ENCODE peak calls at places on chromosomes 4 and X, in ten cellular contexts. O is HCT116, X is endothelial cell of umbilical vein, V is kidney, R is IMR-90, N is K562, I is keratinocyte, D is DND-41, K is NT2/D1, W is PC-3. H is an unnamed sample.

GRCh38 chr4:10123227-10124101 is 6.9 kb upstream of the WDR1 start:
- DNase-seq in D (peak; percentile 81), W (no peak), V (no peak), N (no peak), O (no peak), R (peak; percentile 22), X (peak; percentile 94), I (no peak), K (no peak), H (peak; percentile 25)

GRCh38 chrX:81120936-81121351 is 80.8 kb downstream of the HMGN5 start:
- DNase-seq in K (peak; percentile 33), N (peak; percentile 15), D (no peak), V (no peak), R (peak; percentile 48), O (no peak), W (peak; percentile 62), I (no peak), X (peak; percentile 64), H (peak; percentile 80)

GRCh38 chrX:115949900-115950822 is 220.4 kb upstream of the AGTR2 start:
- DNase-seq in W (peak; percentile 35), O (no peak), V (peak; percentile 74), R (no peak), X (no peak), D (no peak), I (no peak), K (no peak), N (no peak), H (no peak)

GRCh38 chr4:2558301-2558700 is 21.9 kb downstream of the FAM193A start:
- DNase-seq in N (no peak), R (no peak), K (no peak), D (no peak), X (no peak), I (no peak), O (no peak), W (no peak), V (no peak), H (no peak)

GRCh38 chr4:78747328-78747946 is 28.7 kb upstream of the BMP2K start:
- DNase-seq in O (no peak), W (no peak), R (peak; percentile 92), X (peak; percentile 65), N (no peak), I (no peak), D (no peak), K (no peak), V (no peak), H (peak; percentile 74)

GRCh38 chr4:145827885-145828284 is 110.7 kb downstream of the ZNF827 start:
- DNase-seq in I (no peak), X (no peak), K (no peak), D (no peak), N (no peak), R (no peak), V (no peak), O (no peak), W (no peak), H (no peak)

GRCh38 chr4:61795998-61796397 is 595.9 kb downstream of the ADGRL3 start:
- DNase-seq in K (no peak), O (no peak), R (no peak), I (no peak), W (no peak), V (no peak), D (no peak), N (no peak), X (no peak), H (no peak)

GRCh38 chr4:127604949-127605709 is 27.6 kb upstream of the INTU start:
- DNase-seq in D (no peak), R (peak; percentile 48), X (peak; percentile 26), O (peak; percentile 33), I (no peak), V (no peak), W (peak; percentile 51), K (peak; percentile 33), N (peak; percentile 13), H (peak; percentile 89)

GRCh38 chrX:2715066-2715600 is 24.0 kb downstream of the CD99 start:
- DNase-seq in X (no peak), R (no peak), O (no peak), W (no peak), V (no peak), I (no peak), D (peak; percentile 70), N (no peak), K (no peak), H (no peak)

GRCh38 chr4:53929311-53929710 is 135.1 kb downstream of the CHIC2 start:
- DNase-seq in R (peak; percentile 65), N (no peak), W (no peak), X (no peak), D (no peak), O (no peak), I (no peak), V (no peak), K (no peak), H (no peak)

GRCh38 chr4:110587666-110588285 is 35.1 kb downstream of the PITX2 start:
- DNase-seq in N (no peak), O (no peak), I (no peak), V (no peak), D (no peak), K (no peak), W (no peak), X (no peak), R (no peak), H (no peak)

GRCh38 chr4:2303686-2304320 is 41.9 kb upstream of the MXD4 start:
- DNase-seq in I (no peak), N (no peak), K (no peak), D (no peak), W (no peak), V (no peak), R (no peak), O (no peak), X (no peak), H (no peak)

GRCh38 chr4:11429646-11430045 is 952 bp upstream of the HS3ST1 start:
- DNase-seq in N (no peak), R (no peak), X (no peak), O (no peak), D (no peak), K (no peak), W (peak; percentile 28), I (no peak), V (no peak), H (no peak)

GRCh38 chr4:182809417-182810102 is 107.6 kb downstream of the DCTD start:
- DNase-seq in O (peak; percentile 18), I (peak; percentile 15), D (no peak), W (peak; percentile 47), V (no peak), X (no peak), K (no peak), N (no peak), R (no peak), H (no peak)

GRCh38 chr4:105345838-105346237 is 128.0 kb downstream of the PPA2 start:
- DNase-seq in X (no peak), R (no peak), V (no peak), I (no peak), K (no peak), D (no peak), O (no peak), N (no peak), W (peak; percentile 6), H (no peak)

GRCh38 chr4:71050809-71051208 is 57.4 kb downstream of the DCK start:
- DNase-seq in W (peak; percentile 43), K (no peak), D (no peak), N (no peak), V (no peak), O (no peak), X (no peak), R (peak; percentile 28), I (no peak), H (no peak)

GRCh38 chr4:3480528-3481112 is 17.5 kb downstream of the DOK7 start:
- DNase-seq in K (peak; percentile 85), R (peak; percentile 63), W (peak; percentile 74), N (peak; percentile 90), X (peak; percentile 78), V (peak; percentile 91), D (peak; percentile 72), I (peak; percentile 35), O (peak; percentile 45), H (peak; percentile 81)

GRCh38 chrX:151082077-151082948 is 94.1 kb upstream of the GPR50 start:
- DNase-seq in W (peak; percentile 66), V (peak; percentile 82), R (peak; percentile 22), O (peak; percentile 6), X (peak; percentile 42), I (no peak), N (peak; percentile 73), K (no peak), D (peak; percentile 63), H (peak; percentile 76)

GRCh38 chr4:143363332-143363731 is 26.7 kb downstream of the GAB1 start:
- DNase-seq in K (no peak), I (no peak), O (no peak), R (no peak), X (no peak), N (no peak), V (no peak), W (no peak), D (no peak), H (no peak)
- H3K9ac ChIP-seq in K (no peak overlapping the region), I (no peak overlapping the region), O (no peak overlapping the region), R (no peak overlapping the region), X (no peak overlapping the region), N (no peak overlapping the region), V (no peak overlapping the region), W (no peak overlapping the region), D (no peak overlapping the region), H (no peak overlapping the region)

GRCh38 chrX:103554687-103555417 is 30.5 kb upstream of the TCEAL4 start:
- DNase-seq in X (peak; percentile 67), D (peak; percentile 71), R (peak; percentile 24), N (peak; percentile 13), K (peak; percentile 65), I (no peak), V (no peak), O (no peak), W (no peak), H (peak; percentile 28)
- H3K9ac ChIP-seq in X (peak overlapping the region; percentile 59), D (peak overlapping the region; percentile 63), R (peak overlapping the region; percentile 75), N (peak overlapping the region; percentile 65), K (peak overlapping the region; percentile 69), I (no peak overlapping the region), V (peak overlapping the region; percentile 49), O (no peak overlapping the region), W (no peak overlapping the region), H (no peak overlapping the region)

GRCh38 chr4:8305851-8306361 is 36.4 kb downstream of the HTRA3 start:
- DNase-seq in O (no peak), K (no peak), V (peak; percentile 68), R (no peak), I (no peak), W (no peak), D (no peak), N (no peak), X (no peak), H (no peak)
- H3K9ac ChIP-seq in O (no peak overlapping the region), K (no peak overlapping the region), V (no peak overlapping the region), R (no peak overlapping the region), I (no peak overlapping the region), W (no peak overlapping the region), D (no peak overlapping the region), N (no peak overlapping the region), X (no peak overlapping the region), H (no peak overlapping the region)

GRCh38 chr4:168334053-168334452 is 15.5 kb upstream of the DDX60 start:
- DNase-seq in R (no peak), O (no peak), K (no peak), X (no peak), V (no peak), N (no peak), I (no peak), D (no peak), W (no peak), H (no peak)

GRCh38 chr4:168335621-168336020 is 17.1 kb upstream of the DDX60 start:
- DNase-seq in N (no peak), K (no peak), I (no peak), D (no peak), X (no peak), W (no peak), O (no peak), V (no peak), R (peak; percentile 77), H (peak; percentile 53)

GRCh38 chr4:168336837-168337549 is 18.4 kb upstream of the DDX60 start:
- DNase-seq in V (no peak), O (no peak), D (no peak), R (no peak), I (no peak), N (no peak), K (no peak), W (no peak), X (no peak), H (no peak)

GRCh38 chr4:168337550-168337940 is 19.0 kb upstream of the DDX60 start:
- DNase-seq in D (no peak), W (no peak), V (no peak), O (no peak), I (no peak), N (no peak), K (no peak), X (no peak), R (peak; percentile 39), H (peak; percentile 41)
- H3K9ac ChIP-seq in D (no peak overlapping the region), W (no peak overlapping the region), V (no peak overlapping the region), O (no peak overlapping the region), I (no peak overlapping the region), N (no peak overlapping the region), K (no peak overlapping the region), X (no peak overlapping the region), R (no peak overlapping the region), H (no peak overlapping the region)

H was measured in adipocyte.